ENCODE peak calls at places on chromosome 21, in eight cellular contexts. One of them, this sample, is unnamed.
A peak's percentile ranks its signal among the peaks of the same experiment; 100 is the strongest.

GRCh38 chr21:29072873-29073221 is 601 bp downstream of the CCT8 start:
- ATAC-seq in heart left ventricle: no peak
- ATAC-seq in activated naive CD8-positive, alpha-beta T cell treated with anti-CD3 and anti-CD28 coated beads, Interleukin-2, amount 10 ng/mL, durations not matched to agents 7 days and 5 days: no peak
- ATAC-seq in HepG2: peak; percentile 60
- ATAC-seq in left cardiac atrium: peak; percentile 2
- ATAC-seq in gastrocnemius medialis: no peak
- ATAC-seq in left ventricle myocardium superior: no peak
- ATAC-seq in Panc1: no peak
- ATAC-seq in this sample: no peak

GRCh38 chr21:34724857-34725195 is 56.0 kb downstream of the CLIC6 start:
- ATAC-seq in heart left ventricle: no peak
- ATAC-seq in activated naive CD8-positive, alpha-beta T cell treated with anti-CD3 and anti-CD28 coated beads, Interleukin-2, amount 10 ng/mL, durations not matched to agents 7 days and 5 days: no peak
- ATAC-seq in HepG2: no peak
- ATAC-seq in left cardiac atrium: peak; percentile 27
- ATAC-seq in gastrocnemius medialis: no peak
- ATAC-seq in left ventricle myocardium superior: no peak
- ATAC-seq in Panc1: no peak
- ATAC-seq in this sample: no peak

GRCh38 chr21:39153373-39153772 is 29.9 kb downstream of the PSMG1 start:
- ATAC-seq in heart left ventricle: no peak
- ATAC-seq in activated naive CD8-positive, alpha-beta T cell treated with anti-CD3 and anti-CD28 coated beads, Interleukin-2, amount 10 ng/mL, durations not matched to agents 7 days and 5 days: no peak
- ATAC-seq in HepG2: peak; percentile 94
- ATAC-seq in left cardiac atrium: no peak
- ATAC-seq in gastrocnemius medialis: peak; percentile 91
- ATAC-seq in left ventricle myocardium superior: peak; percentile 65
- ATAC-seq in Panc1: no peak
- ATAC-seq in this sample: no peak

GRCh38 chr21:42319368-42319767 is 4.2 kb upstream of the TFF3 start:
- ATAC-seq in heart left ventricle: peak; percentile 37
- ATAC-seq in activated naive CD8-positive, alpha-beta T cell treated with anti-CD3 and anti-CD28 coated beads, Interleukin-2, amount 10 ng/mL, durations not matched to agents 7 days and 5 days: no peak
- ATAC-seq in HepG2: no peak
- ATAC-seq in left cardiac atrium: no peak
- ATAC-seq in gastrocnemius medialis: no peak
- ATAC-seq in left ventricle myocardium superior: peak; percentile 28
- ATAC-seq in Panc1: no peak
- ATAC-seq in this sample: no peak

GRCh38 chr21:31130821-31131220 is 92.5 kb upstream of the KRTAP19-8 start:
- ATAC-seq in heart left ventricle: no peak
- ATAC-seq in activated naive CD8-positive, alpha-beta T cell treated with anti-CD3 and anti-CD28 coated beads, Interleukin-2, amount 10 ng/mL, durations not matched to agents 7 days and 5 days: no peak
- ATAC-seq in HepG2: no peak
- ATAC-seq in left cardiac atrium: no peak
- ATAC-seq in gastrocnemius medialis: no peak
- ATAC-seq in left ventricle myocardium superior: no peak
- ATAC-seq in Panc1: no peak
- ATAC-seq in this sample: no peak

GRCh38 chr21:45363921-45364463 is 41.0 kb upstream of the COL18A1 start:
- ATAC-seq in heart left ventricle: peak; percentile 91
- ATAC-seq in activated naive CD8-positive, alpha-beta T cell treated with anti-CD3 and anti-CD28 coated beads, Interleukin-2, amount 10 ng/mL, durations not matched to agents 7 days and 5 days: peak; percentile 27
- ATAC-seq in HepG2: no peak
- ATAC-seq in left cardiac atrium: peak; percentile 75
- ATAC-seq in gastrocnemius medialis: peak; percentile 90
- ATAC-seq in left ventricle myocardium superior: peak; percentile 87
- ATAC-seq in Panc1: peak; percentile 69
- ATAC-seq in this sample: peak; percentile 94

GRCh38 chr21:42314616-42315295 is 453 bp downstream of the TFF3 start:
- ATAC-seq in heart left ventricle: no peak
- ATAC-seq in activated naive CD8-positive, alpha-beta T cell treated with anti-CD3 and anti-CD28 coated beads, Interleukin-2, amount 10 ng/mL, durations not matched to agents 7 days and 5 days: no peak
- ATAC-seq in HepG2: peak; percentile 24
- ATAC-seq in left cardiac atrium: no peak
- ATAC-seq in gastrocnemius medialis: no peak
- ATAC-seq in left ventricle myocardium superior: no peak
- ATAC-seq in Panc1: no peak
- ATAC-seq in this sample: no peak

GRCh38 chr21:37145635-37146111 is 72.6 kb downstream of the TTC3 start:
- ATAC-seq in heart left ventricle: no peak
- ATAC-seq in activated naive CD8-positive, alpha-beta T cell treated with anti-CD3 and anti-CD28 coated beads, Interleukin-2, amount 10 ng/mL, durations not matched to agents 7 days and 5 days: no peak
- ATAC-seq in HepG2: peak; percentile 45
- ATAC-seq in left cardiac atrium: no peak
- ATAC-seq in gastrocnemius medialis: no peak
- ATAC-seq in left ventricle myocardium superior: no peak
- ATAC-seq in Panc1: no peak
- ATAC-seq in this sample: no peak

GRCh38 chr21:42242611-42243010 is 23.7 kb downstream of the ABCG1 start:
- ATAC-seq in heart left ventricle: no peak
- ATAC-seq in activated naive CD8-positive, alpha-beta T cell treated with anti-CD3 and anti-CD28 coated beads, Interleukin-2, amount 10 ng/mL, durations not matched to agents 7 days and 5 days: no peak
- ATAC-seq in HepG2: no peak
- ATAC-seq in left cardiac atrium: no peak
- ATAC-seq in gastrocnemius medialis: no peak
- ATAC-seq in left ventricle myocardium superior: no peak
- ATAC-seq in Panc1: no peak
- ATAC-seq in this sample: no peak

GRCh38 chr21:35927262-35927661 is 133.1 kb downstream of the SETD4 start:
- ATAC-seq in heart left ventricle: no peak
- ATAC-seq in activated naive CD8-positive, alpha-beta T cell treated with anti-CD3 and anti-CD28 coated beads, Interleukin-2, amount 10 ng/mL, durations not matched to agents 7 days and 5 days: no peak
- ATAC-seq in HepG2: no peak
- ATAC-seq in left cardiac atrium: no peak
- ATAC-seq in gastrocnemius medialis: no peak
- ATAC-seq in left ventricle myocardium superior: no peak
- ATAC-seq in Panc1: no peak
- ATAC-seq in this sample: no peak

GRCh38 chr21:43302769-43303168 is 124.2 kb downstream of the SIK1 start:
- ATAC-seq in heart left ventricle: no peak
- ATAC-seq in activated naive CD8-positive, alpha-beta T cell treated with anti-CD3 and anti-CD28 coated beads, Interleukin-2, amount 10 ng/mL, durations not matched to agents 7 days and 5 days: no peak
- ATAC-seq in HepG2: no peak
- ATAC-seq in left cardiac atrium: no peak
- ATAC-seq in gastrocnemius medialis: no peak
- ATAC-seq in left ventricle myocardium superior: no peak
- ATAC-seq in Panc1: no peak
- ATAC-seq in this sample: no peak

GRCh38 chr21:43645987-43646386 is 13.3 kb downstream of the HSF2BP start:
- ATAC-seq in heart left ventricle: no peak
- ATAC-seq in activated naive CD8-positive, alpha-beta T cell treated with anti-CD3 and anti-CD28 coated beads, Interleukin-2, amount 10 ng/mL, durations not matched to agents 7 days and 5 days: no peak
- ATAC-seq in HepG2: no peak
- ATAC-seq in left cardiac atrium: no peak
- ATAC-seq in gastrocnemius medialis: no peak
- ATAC-seq in left ventricle myocardium superior: peak; percentile 10
- ATAC-seq in Panc1: no peak
- ATAC-seq in this sample: no peak

GRCh38 chr21:45640888-45641479 is 2.5 kb upstream of the PCBP3 start:
- ATAC-seq in heart left ventricle: no peak
- ATAC-seq in activated naive CD8-positive, alpha-beta T cell treated with anti-CD3 and anti-CD28 coated beads, Interleukin-2, amount 10 ng/mL, durations not matched to agents 7 days and 5 days: no peak
- ATAC-seq in HepG2: peak; percentile 88
- ATAC-seq in left cardiac atrium: no peak
- ATAC-seq in gastrocnemius medialis: no peak
- ATAC-seq in left ventricle myocardium superior: no peak
- ATAC-seq in Panc1: peak; percentile 80
- ATAC-seq in this sample: no peak

This sample was measured in gastroesophageal sphincter.